ENCODE peak calls at places on chromosomes 1 and 21, in seven cellular contexts. S is sigmoid colon, Q is adrenal gland, M is mucosa of descending colon, W is GM23338, P is astrocyte, V is dorsolateral prefrontal cortex. H is an unnamed sample.

GRCh38 chr1:153122831-153123421 is 9.6 kb upstream of the SPRR2F start:
- DNase-seq in S (no peak), Q (no peak), M (no peak), W (peak), P (no peak), V (no peak), H (no peak)

GRCh38 chr1:210937846-210938245 is 196.1 kb downstream of the KCNH1 start:
- DNase-seq in S (no peak), Q (no peak), M (no peak), W (peak), P (peak), V (no peak), H (no peak)

GRCh38 chr21:27806261-27806660 is 839.4 kb upstream of the ADAMTS5 start:
- DNase-seq in S (no peak), Q (no peak), M (no peak), W (no peak), P (no peak), V (no peak), H (no peak)

GRCh38 chr1:15390667-15391066 is 19.0 kb upstream of the EFHD2 start:
- DNase-seq in S (no peak), Q (no peak), M (no peak), W (no peak), P (no peak), V (no peak), H (no peak)

GRCh38 chr1:220680085-220680687 is 10.0 kb upstream of the C1orf115 start:
- DNase-seq in S (no peak), Q (no peak), M (no peak), W (peak), P (peak), V (no peak), H (no peak)

GRCh38 chr1:234260578-234260977 is 112.7 kb upstream of the COA6 start:
- DNase-seq in S (no peak), Q (no peak), M (no peak), W (no peak), P (peak), V (no peak), H (no peak)

GRCh38 chr1:10252508-10252907 is 42.1 kb downstream of the KIF1B start:
- DNase-seq in S (no peak), Q (no peak), M (no peak), W (no peak), P (peak), V (no peak), H (no peak)

GRCh38 chr21:25752389-25752788 is 17.6 kb downstream of the GABPA start:
- DNase-seq in S (no peak), Q (no peak), M (no peak), W (no peak), P (no peak), V (no peak), H (no peak)

GRCh38 chr1:187244623-187245022 is 415.9 kb downstream of the PLA2G4A start:
- DNase-seq in S (no peak), Q (no peak), M (no peak), W (peak), P (peak), V (no peak), H (no peak)

GRCh38 chr1:222196736-222197135 is 351.2 kb downstream of the HHIPL2 start:
- DNase-seq in S (no peak), Q (no peak), M (no peak), W (no peak), P (no peak), V (no peak), H (no peak)

GRCh38 chr1:181587870-181588438 is 104.6 kb downstream of the CACNA1E start:
- DNase-seq in S (no peak), Q (no peak), M (no peak), W (peak), P (no peak), V (no peak), H (no peak)

GRCh38 chr1:204837440-204838084 is 33.1 kb upstream of the NFASC start:
- DNase-seq in S (no peak), Q (no peak), M (no peak), W (peak), P (peak), V (no peak), H (peak)

GRCh38 chr21:42281196-42281680 is 34.0 kb downstream of the TFF3 start:
- DNase-seq in S (no peak), Q (no peak), M (peak), W (no peak), P (no peak), V (no peak), H (no peak)

GRCh38 chr21:35862969-35863368 is 197.4 kb downstream of the SETD4 start:
- DNase-seq in S (no peak), Q (no peak), M (no peak), W (no peak), P (no peak), V (no peak), H (no peak)

GRCh38 chr1:19964542-19964941 is 14.9 kb downstream of the PLA2G2A start:
- DNase-seq in S (no peak), Q (no peak), M (no peak), W (no peak), P (no peak), V (no peak), H (no peak)

GRCh38 chr1:28509705-28510349 is 4.0 kb downstream of the RCC1 start:
- DNase-seq in S (no peak), Q (peak), M (no peak), W (no peak), P (peak), V (no peak), H (no peak)
- H3K4me3 ChIP-seq in S (no peak), Q (no peak), M (no peak), W (peak), P (peak), V (peak), H (no peak)

GRCh38 chr1:33257759-33258712 is 1.7 kb downstream of the ZNF362 start:
- DNase-seq in S (no peak), Q (peak), M (no peak), W (no peak), P (no peak), V (no peak), H (no peak)
- H3K4me3 ChIP-seq in S (peak), Q (peak), M (no peak), W (peak), P (peak), V (peak), H (peak)

GRCh38 chr1:172826096-172826741 is 167.3 kb downstream of the FASLG start:
- DNase-seq in S (peak), Q (peak), M (no peak), W (peak), P (peak), V (no peak), H (peak)
- H3K4me3 ChIP-seq in S (peak), Q (no peak), M (no peak), W (no peak), P (no peak), V (peak), H (no peak)

DNA sequence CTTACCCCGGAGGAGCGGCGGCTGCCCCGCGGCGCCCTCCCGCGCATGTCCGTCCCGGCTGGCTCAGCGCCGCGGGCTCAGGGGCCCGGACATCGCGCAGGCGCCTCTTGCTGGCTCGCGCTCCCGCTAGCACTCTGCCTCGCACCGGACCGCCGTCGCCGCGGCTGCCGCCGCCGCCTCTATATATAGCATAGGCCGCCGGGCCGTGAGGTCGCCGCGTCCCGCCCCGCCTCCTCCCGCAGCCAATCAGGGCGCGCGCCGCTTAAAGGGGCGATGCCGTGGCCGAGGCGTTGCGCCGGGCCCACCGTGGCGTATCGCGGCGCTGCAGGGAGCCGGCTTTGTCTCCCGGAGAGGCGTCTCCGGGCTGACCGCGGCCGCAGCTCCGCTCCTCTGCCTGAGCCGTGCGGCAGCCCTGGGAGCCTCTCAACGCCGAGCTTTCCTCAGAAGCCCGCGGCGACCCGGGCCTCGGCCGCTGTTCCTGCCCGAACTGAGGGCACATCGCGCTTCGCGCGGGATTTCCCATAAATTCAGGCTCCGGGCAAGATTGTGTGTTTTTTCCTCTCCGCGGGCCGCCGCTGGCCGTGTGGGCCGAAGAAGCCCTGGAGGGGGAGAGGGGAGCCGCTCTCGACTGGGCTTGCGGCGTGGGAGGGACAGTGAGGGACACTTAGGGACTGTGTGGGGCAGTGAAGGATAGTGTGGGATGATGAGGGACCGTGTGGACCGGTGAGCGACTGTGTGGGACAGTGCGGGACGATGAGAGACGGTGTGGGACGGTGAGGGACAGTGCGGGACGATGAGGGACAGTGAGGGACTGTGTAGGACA is at the start of gene ERRFI1:
- DNase-seq in S (peak), Q (peak), M (peak), W (peak), P (peak), V (peak), H (peak)
- H3K4me3 ChIP-seq in S (peak), Q (peak), M (peak), W (peak), P (peak), V (peak), H (peak)

GRCh38 chr1:161039546-161039945 is 782 bp upstream of the TSTD1 start:
- DNase-seq in S (no peak), Q (no peak), M (no peak), W (no peak), P (no peak), V (no peak), H (no peak)
- H3K4me3 ChIP-seq in S (no peak), Q (no peak), M (no peak), W (peak), P (no peak), V (no peak), H (no peak)

GRCh38 chr1:172723251-172723650 is 64.3 kb downstream of the FASLG start:
- DNase-seq in S (no peak), Q (no peak), M (no peak), W (no peak), P (peak), V (no peak), H (no peak)

GRCh38 chr1:172719694-172720138 is 60.8 kb downstream of the FASLG start:
- DNase-seq in S (no peak), Q (no peak), M (no peak), W (peak), P (peak), V (no peak), H (no peak)

GRCh38 chr1:172720325-172720724 is 61.4 kb downstream of the FASLG start:
- DNase-seq in S (no peak), Q (no peak), M (no peak), W (peak), P (no peak), V (no peak), H (no peak)

GRCh38 chr1:172717722-172718455 is 59.0 kb downstream of the FASLG start:
- DNase-seq in S (no peak), Q (no peak), M (no peak), W (no peak), P (peak), V (no peak), H (no peak)

DNA sequence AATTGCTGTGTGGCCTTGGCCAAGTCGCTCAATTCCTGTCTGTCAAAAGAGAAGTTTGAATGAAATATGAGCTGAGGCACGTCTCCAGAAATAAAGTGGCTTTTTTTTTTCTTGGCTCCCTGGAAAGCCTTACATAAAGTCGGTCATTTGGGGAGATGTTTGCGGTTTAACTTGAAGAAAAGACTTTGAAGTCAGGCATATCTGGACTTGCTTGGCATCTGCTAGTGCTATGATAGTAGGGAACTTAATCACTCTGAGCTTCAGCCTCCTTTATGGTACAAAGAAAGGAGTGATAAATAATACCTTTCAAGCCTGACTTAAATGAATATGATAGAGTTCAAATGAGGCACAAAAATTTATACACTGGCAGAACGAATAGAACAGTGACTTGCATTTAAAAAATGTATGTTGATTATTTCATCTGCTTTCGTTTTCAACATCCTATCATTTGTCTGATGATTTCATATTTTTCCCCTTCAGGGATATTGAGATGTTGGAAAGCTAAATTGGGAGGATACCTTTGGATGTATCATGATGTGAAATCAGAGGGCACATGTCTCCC is 60.2 kb downstream of the FASLG start:
- DNase-seq in S (no peak), Q (no peak), M (no peak), W (no peak), P (peak), V (no peak), H (no peak)
- H3K4me3 ChIP-seq in S (no peak), Q (no peak), M (no peak), W (no peak), P (no peak), V (no peak), H (no peak)

GRCh38 chr1:175207971-175208370 is 15.4 kb upstream of the KIAA0040 start:
- DNase-seq in S (no peak), Q (no peak), M (no peak), W (no peak), P (no peak), V (no peak), H (no peak)

GRCh38 chr1:175209493-175209921 is 16.9 kb upstream of the KIAA0040 start:
- DNase-seq in S (no peak), Q (no peak), M (no peak), W (no peak), P (no peak), V (no peak), H (no peak)

GRCh38 chr1:175206687-175207086 is 14.1 kb upstream of the KIAA0040 start:
- DNase-seq in S (no peak), Q (no peak), M (no peak), W (no peak), P (no peak), V (no peak), H (no peak)

GRCh38 chr1:175210744-175211143 is 18.2 kb upstream of the KIAA0040 start:
- DNase-seq in S (no peak), Q (no peak), M (no peak), W (no peak), P (no peak), V (no peak), H (no peak)

DNA sequence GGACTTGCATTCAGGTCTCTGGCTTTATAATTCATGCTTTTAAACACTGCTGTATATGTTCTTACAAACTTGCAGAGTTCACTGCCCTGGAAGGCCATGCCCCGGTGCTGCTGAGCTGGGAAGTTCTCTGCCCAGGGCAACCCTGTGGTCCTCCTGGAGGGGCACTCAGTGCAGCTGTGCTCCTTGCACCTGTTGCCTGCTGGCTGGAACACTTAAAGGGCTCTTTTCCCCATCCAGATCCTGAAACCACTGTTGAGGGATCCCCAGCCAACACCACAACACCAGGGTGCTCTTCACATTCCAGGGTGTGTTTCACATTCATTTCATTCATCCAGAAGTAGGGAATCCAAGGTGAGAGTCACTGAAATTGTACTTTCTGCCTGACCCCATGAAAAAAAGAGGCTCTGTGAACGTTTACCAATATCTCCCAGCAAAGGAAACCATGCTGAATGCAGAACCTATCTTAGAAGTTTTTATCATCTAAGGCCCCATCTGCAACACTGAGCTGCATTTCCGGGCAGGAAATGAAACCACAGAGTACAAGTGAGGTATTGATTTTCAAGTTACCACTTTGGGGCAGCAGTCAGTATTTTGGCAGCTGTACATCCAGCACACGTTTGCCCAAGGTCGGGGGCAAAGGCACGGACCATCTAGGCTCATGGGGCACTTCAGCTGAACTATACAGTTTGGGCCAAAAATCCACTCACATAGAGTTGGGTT is 16.4 kb upstream of the KIAA0040 start:
- DNase-seq in S (no peak), Q (no peak), M (no peak), W (no peak), P (no peak), V (no peak), H (no peak)
- H3K4me3 ChIP-seq in S (no peak), Q (no peak), M (no peak), W (no peak), P (no peak), V (no peak), H (no peak)

H was measured in uterus.